ENCODE peak calls at places on chromosomes 7 and 10, in ten cellular contexts. J, A, R, C, O, U, Z, K, H and Y are unnamed samples.

GRCh38 chr10:5533098-5533731 is 8.5 kb downstream of the CALML3 start:
- DNase-seq in J (no peak), A (peak; percentile 60), R (no peak), C (no peak), O (peak; percentile 58), U (no peak), Z (peak; percentile 6), K (no peak), H (no peak), Y (no peak)

GRCh38 chr7:100965723-100966541 is 3.4 kb upstream of the MUC12 start:
- DNase-seq in J (peak; percentile 77), A (no peak), R (peak; percentile 48), C (peak; percentile 100), O (peak; percentile 91), U (peak; percentile 48), Z (peak; percentile 91), K (peak; percentile 87), H (peak; percentile 38), Y (no peak)

GRCh38 chr7:116138202-116138801 is 72.0 kb upstream of the TES start:
- DNase-seq in J (no peak), A (no peak), R (peak; percentile 63), C (peak; percentile 77), O (no peak), U (peak; percentile 19), Z (no peak), K (peak; percentile 16), H (peak; percentile 28), Y (no peak)

GRCh38 chr10:29692121-29692539 is 57.4 kb upstream of the SVIL start:
- DNase-seq in J (no peak), A (no peak), R (peak; percentile 97), C (peak; percentile 62), O (no peak), U (no peak), Z (no peak), K (no peak), H (no peak), Y (no peak)

GRCh38 chr10:72954596-72955569 is at the start of gene PLA2G12B:
- DNase-seq in J (no peak), A (no peak), R (no peak), C (no peak), O (no peak), U (no peak), Z (peak; percentile 58), K (no peak), H (no peak), Y (no peak)

GRCh38 chr7:39810710-39811109 is 139.3 kb upstream of the CDK13 start:
- DNase-seq in J (no peak), A (no peak), R (peak; percentile 63), C (no peak), O (no peak), U (no peak), Z (no peak), K (no peak), H (no peak), Y (no peak)

GRCh38 chr7:1533569-1534329 is 3.2 kb downstream of the MAFK start:
- DNase-seq in J (peak; percentile 38), A (peak; percentile 84), R (peak; percentile 68), C (no peak), O (no peak), U (peak; percentile 65), Z (peak; percentile 59), K (no peak), H (no peak), Y (peak; percentile 53)

GRCh38 chr10:20993387-20994170 is 96.5 kb upstream of the NEBL start:
- DNase-seq in J (no peak), A (no peak), R (peak; percentile 50), C (no peak), O (no peak), U (no peak), Z (no peak), K (peak; percentile 77), H (no peak), Y (no peak)

GRCh38 chr7:4726051-4726450 is 44.0 kb downstream of the FOXK1 start:
- DNase-seq in J (no peak), A (no peak), R (no peak), C (no peak), O (no peak), U (no peak), Z (no peak), K (peak; percentile 58), H (no peak), Y (no peak)

GRCh38 chr10:78390817-78391216 is 357.2 kb downstream of the RPS24 start:
- DNase-seq in J (no peak), A (no peak), R (no peak), C (no peak), O (no peak), U (no peak), Z (no peak), K (no peak), H (no peak), Y (no peak)
- H3K4me1 ChIP-seq in J (no peaks in the 10 kb centered on the region), A (no peaks in the 10 kb centered on the region), R (no peaks in the 10 kb centered on the region), C (no peaks in the 10 kb centered on the region), O (no peaks in the 10 kb centered on the region), U (no peaks in the 10 kb centered on the region), Z (no peaks in the 10 kb centered on the region), K (no peaks in the 10 kb centered on the region), H (no peaks in the 10 kb centered on the region), Y (no peaks in the 10 kb centered on the region)

GRCh38 chr7:25823571-25823970 is 328.4 kb upstream of the NFE2L3 start:
- DNase-seq in J (no peak), A (no peak), R (no peak), C (no peak), O (no peak), U (no peak), Z (no peak), K (no peak), H (no peak), Y (no peak)

GRCh38 chr7:25822823-25823222 is 329.2 kb upstream of the NFE2L3 start:
- DNase-seq in J (no peak), A (no peak), R (no peak), C (no peak), O (no peak), U (no peak), Z (no peak), K (no peak), H (no peak), Y (no peak)

GRCh38 chr7:25815711-25816110 is 336.3 kb upstream of the NFE2L3 start:
- DNase-seq in J (no peak), A (no peak), R (no peak), C (no peak), O (no peak), U (no peak), Z (no peak), K (no peak), H (no peak), Y (no peak)

GRCh38 chr7:25820432-25821040 is 331.5 kb upstream of the NFE2L3 start:
- DNase-seq in J (no peak), A (no peak), R (no peak), C (peak; percentile 64), O (no peak), U (no peak), Z (no peak), K (no peak), H (no peak), Y (no peak)

GRCh38 chr7:25821225-25821624 is 330.8 kb upstream of the NFE2L3 start:
- DNase-seq in J (no peak), A (no peak), R (no peak), C (no peak), O (no peak), U (no peak), Z (no peak), K (no peak), H (no peak), Y (no peak)
- H3K4me1 ChIP-seq in J (no peaks in the 10 kb centered on the region), A (no peaks in the 10 kb centered on the region), R (no peaks in the 10 kb centered on the region), C (no peaks in the 10 kb centered on the region), O (no peaks in the 10 kb centered on the region), U (no peaks in the 10 kb centered on the region), Z (no peaks in the 10 kb centered on the region), K (peaks cover 11% of the 10 kb centered on the region), H (no peaks in the 10 kb centered on the region), Y (no peaks in the 10 kb centered on the region)

DNA sequence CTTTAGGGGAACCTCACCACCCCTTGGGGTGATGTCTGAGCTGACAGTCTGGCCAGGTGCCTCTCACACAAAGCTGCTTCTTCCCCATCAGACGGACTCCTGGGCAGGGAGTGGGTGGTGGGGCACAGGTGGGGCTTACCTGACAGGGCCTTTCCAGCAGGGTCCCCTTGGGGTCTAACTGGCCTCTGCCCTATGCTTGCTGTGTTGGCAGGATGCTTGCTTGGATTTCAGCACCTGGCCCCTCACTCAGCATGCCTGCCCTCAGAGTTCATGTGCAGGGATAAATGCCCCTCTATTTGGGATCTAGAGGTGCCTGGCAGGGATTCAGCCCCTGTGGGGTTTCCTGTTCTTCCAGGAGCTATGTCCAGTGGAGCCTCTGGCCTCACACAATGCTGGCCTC is 496.9 kb upstream of the ZMIZ1 start:
- DNase-seq in J (no peak), A (no peak), R (no peak), C (no peak), O (no peak), U (no peak), Z (no peak), K (no peak), H (no peak), Y (no peak)
- H3K4me1 ChIP-seq in J (no peaks in the 10 kb centered on the region), A (peaks cover 17% of the 10 kb centered on the region), R (no peaks in the 10 kb centered on the region), C (no peaks in the 10 kb centered on the region), O (peaks cover 4% of the 10 kb centered on the region), U (peaks cover 29% of the 10 kb centered on the region), Z (peaks cover 10% of the 10 kb centered on the region), K (no peaks in the 10 kb centered on the region), H (no peaks in the 10 kb centered on the region), Y (peaks cover 12% of the 10 kb centered on the region)

GRCh38 chr7:37353949-37354660 is 94.6 kb downstream of the ELMO1 start:
- DNase-seq in J (no peak), A (no peak), R (no peak), C (no peak), O (no peak), U (no peak), Z (no peak), K (no peak), H (no peak), Y (no peak)

GRCh38 chr7:37352251-37352650 is 96.4 kb downstream of the ELMO1 start:
- DNase-seq in J (no peak), A (no peak), R (no peak), C (no peak), O (no peak), U (no peak), Z (no peak), K (no peak), H (no peak), Y (no peak)

GRCh38 chr7:37352974-37353948 is 95.4 kb downstream of the ELMO1 start:
- DNase-seq in J (peak; percentile 91), A (no peak), R (no peak), C (peak; percentile 67), O (no peak), U (no peak), Z (peak; percentile 41), K (peak; percentile 63), H (no peak), Y (no peak)

GRCh38 chr7:37346761-37347160 is 101.9 kb downstream of the ELMO1 start:
- DNase-seq in J (no peak), A (no peak), R (no peak), C (no peak), O (no peak), U (no peak), Z (no peak), K (no peak), H (no peak), Y (no peak)

DNA sequence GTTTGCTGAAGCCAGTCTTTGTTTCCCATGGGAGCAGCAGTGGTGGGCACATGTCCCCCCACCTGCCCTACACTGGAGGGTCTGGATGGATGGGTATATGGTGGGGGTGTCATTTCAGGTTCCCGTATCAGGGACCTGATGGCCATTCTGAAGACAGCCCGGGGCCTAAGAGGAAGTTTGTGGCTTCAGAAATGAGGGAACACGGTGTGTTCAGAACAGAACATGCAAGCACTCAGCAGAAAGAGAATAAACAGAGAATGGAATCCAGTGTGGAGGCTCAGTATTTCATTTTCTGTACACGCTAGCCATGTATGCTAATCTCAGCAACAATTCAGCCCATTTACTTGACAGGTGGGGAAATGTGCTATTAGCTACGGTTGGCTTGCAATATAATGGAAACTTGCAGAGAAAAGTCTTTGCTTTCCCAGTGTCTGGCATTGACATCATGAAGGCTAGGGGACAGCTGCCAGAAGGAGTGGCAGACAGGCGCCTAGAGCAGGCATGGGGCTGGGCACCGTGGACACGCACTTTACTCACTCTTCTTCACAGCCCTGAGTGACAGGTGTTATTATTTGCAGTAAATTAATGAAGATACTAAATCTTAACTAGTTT is 98.6 kb downstream of the ELMO1 start:
- DNase-seq in J (no peak), A (no peak), R (no peak), C (no peak), O (no peak), U (no peak), Z (no peak), K (no peak), H (no peak), Y (no peak)
- H3K4me1 ChIP-seq in J (peaks cover 68% of the 10 kb centered on the region), A (peaks cover 21% of the 10 kb centered on the region), R (no peaks in the 10 kb centered on the region), C (peaks cover 5% of the 10 kb centered on the region), O (peaks cover 40% of the 10 kb centered on the region), U (peaks cover 60% of the 10 kb centered on the region), Z (peaks cover 19% of the 10 kb centered on the region), K (no peaks in the 10 kb centered on the region), H (peaks cover 21% of the 10 kb centered on the region), Y (no peaks in the 10 kb centered on the region)